ENCODE peak calls at places on chromosomes 12 and 14, in six cellular contexts. One of them, this sample, is unnamed.

GRCh38 chr12:46153267-46153872 is 115.5 kb downstream of the SLC38A1 start:
- DNase-seq in DMS 273 treated with DMSO at 0.1 percent for 48 hours: no peak
- DNase-seq in left cardiac atrium: no peak
- DNase-seq in NCI-H1694: no peak
- DNase-seq in foreskin fibroblast: no peak
- DNase-seq in left ventricle myocardium superior: no peak
- DNase-seq in this sample: peak

GRCh38 chr14:104676694-104677505 is 12.5 kb upstream of the INF2 start:
- DNase-seq in NCI-H1694: no peak
- DNase-seq in foreskin fibroblast: no peak
- DNase-seq in left cardiac atrium: peak
- DNase-seq in DMS 273 treated with DMSO at 0.1 percent for 48 hours: no peak
- DNase-seq in left ventricle myocardium superior: peak
- DNase-seq in this sample: no peak

GRCh38 chr14:64421166-64421565 is 33.0 kb downstream of the MTHFD1 start:
- DNase-seq in left ventricle myocardium superior: no peak
- DNase-seq in left cardiac atrium: no peak
- DNase-seq in foreskin fibroblast: peak
- DNase-seq in NCI-H1694: no peak
- DNase-seq in DMS 273 treated with DMSO at 0.1 percent for 48 hours: no peak
- DNase-seq in this sample: no peak

GRCh38 chr14:49879683-49880204 is 13.1 kb upstream of the ARF6 start:
- DNase-seq in foreskin fibroblast: no peak
- DNase-seq in left cardiac atrium: no peak
- DNase-seq in NCI-H1694: peak
- DNase-seq in left ventricle myocardium superior: no peak
- DNase-seq in DMS 273 treated with DMSO at 0.1 percent for 48 hours: peak
- DNase-seq in this sample: peak

GRCh38 chr14:104528496-104528895 is 51.1 kb upstream of the C14orf180 start:
- DNase-seq in left cardiac atrium: no peak
- DNase-seq in NCI-H1694: no peak
- DNase-seq in DMS 273 treated with DMSO at 0.1 percent for 48 hours: no peak
- DNase-seq in foreskin fibroblast: no peak
- DNase-seq in left ventricle myocardium superior: no peak
- DNase-seq in this sample: no peak

GRCh38 chr14:55756563-55756962 is 176.6 kb downstream of the KTN1 start:
- DNase-seq in foreskin fibroblast: no peak
- DNase-seq in left ventricle myocardium superior: no peak
- DNase-seq in NCI-H1694: no peak
- DNase-seq in left cardiac atrium: no peak
- DNase-seq in DMS 273 treated with DMSO at 0.1 percent for 48 hours: no peak
- DNase-seq in this sample: no peak

GRCh38 chr12:81644503-81644902 is 114.6 kb downstream of the PPFIA2 start:
- DNase-seq in left cardiac atrium: no peak
- DNase-seq in DMS 273 treated with DMSO at 0.1 percent for 48 hours: no peak
- DNase-seq in foreskin fibroblast: no peak
- DNase-seq in NCI-H1694: peak
- DNase-seq in left ventricle myocardium superior: no peak
- DNase-seq in this sample: peak

GRCh38 chr12:44484862-44485261 is 391.3 kb downstream of the NELL2 start:
- DNase-seq in DMS 273 treated with DMSO at 0.1 percent for 48 hours: no peak
- DNase-seq in NCI-H1694: no peak
- DNase-seq in left cardiac atrium: no peak
- DNase-seq in left ventricle myocardium superior: no peak
- DNase-seq in foreskin fibroblast: no peak
- DNase-seq in this sample: no peak

GRCh38 chr12:67320614-67321305 is 51.6 kb downstream of the CAND1 start:
- DNase-seq in left ventricle myocardium superior: no peak
- DNase-seq in left cardiac atrium: no peak
- DNase-seq in NCI-H1694: no peak
- DNase-seq in DMS 273 treated with DMSO at 0.1 percent for 48 hours: no peak
- DNase-seq in foreskin fibroblast: no peak
- DNase-seq in this sample: no peak

This sample was measured in OCI-M1.